ENCODE peak calls at places on chromosome 12, in six cellular contexts. J, V, D, I, F and C are unnamed samples.

GRCh38 chr12:58314610-58315009 is 373.2 kb downstream of the ATP23 start:
- DNase-seq in J (no peak), V (no peak), D (no peak), I (no peak), F (no peak), C (no peak)

GRCh38 chr12:71157601-71158233 is at the start of gene TSPAN8:
- DNase-seq in J (no peak), V (no peak), D (no peak), I (no peak), F (no peak), C (no peak)

GRCh38 chr12:121441555-121441954 is 41.6 kb downstream of the RNF34 start:
- DNase-seq in J (no peak), V (no peak), D (no peak), I (no peak), F (peak), C (no peak)

GRCh38 chr12:94550964-94551363 is 91.3 kb upstream of the CEP83 start:
- DNase-seq in J (no peak), V (no peak), D (no peak), I (no peak), F (no peak), C (no peak)

GRCh38 chr12:15540469-15540872 is 218.2 kb downstream of the PTPRO start:
- DNase-seq in J (no peak), V (no peak), D (no peak), I (no peak), F (no peak), C (no peak)

GRCh38 chr12:52531563-52532300 is 11.5 kb upstream of the KRT5 start:
- DNase-seq in J (peak), V (no peak), D (no peak), I (no peak), F (no peak), C (no peak)

GRCh38 chr12:55670213-55670730 is 33.6 kb downstream of the OR10P1 start:
- DNase-seq in J (peak), V (no peak), D (no peak), I (no peak), F (no peak), C (no peak)

GRCh38 chr12:4272976-4273650 is 449 bp upstream of the CCND2 start:
- DNase-seq in J (no peak), V (no peak), D (no peak), I (peak), F (peak), C (peak)

GRCh38 chr12:91178139-91178561 is 4.5 kb downstream of the DCN start:
- DNase-seq in J (no peak), V (no peak), D (no peak), I (peak), F (peak), C (no peak)

GRCh38 chr12:2687058-2687457 is 107.7 kb upstream of the FKBP4 start:
- DNase-seq in J (no peak), V (no peak), D (no peak), I (no peak), F (no peak), C (no peak)

GRCh38 chr12:54958048-54958658 is 26.4 kb downstream of the TESPA1 start:
- DNase-seq in J (no peak), V (no peak), D (peak), I (peak), F (peak), C (no peak)

GRCh38 chr12:14214495-14214894 is 151.0 kb upstream of the ATF7IP start:
- DNase-seq in J (no peak), V (no peak), D (no peak), I (peak), F (no peak), C (no peak)

GRCh38 chr12:14567311-14568195 is at the start of gene PLBD1:
- DNase-seq in J (peak), V (peak), D (no peak), I (peak), F (peak), C (no peak)

GRCh38 chr12:53418221-53418620 is 5.4 kb upstream of the AMHR2 start:
- DNase-seq in J (peak), V (no peak), D (no peak), I (no peak), F (no peak), C (no peak)

GRCh38 chr12:57372233-57372632 is 58.6 kb downstream of the R3HDM2 start:
- DNase-seq in J (no peak), V (no peak), D (no peak), I (peak), F (no peak), C (no peak)

GRCh38 chr12:123200414-123200813 is 32.5 kb downstream of the MPHOSPH9 start:
- DNase-seq in J (no peak), V (no peak), D (peak), I (no peak), F (no peak), C (no peak)

GRCh38 chr12:14777271-14777670 is 26.0 kb downstream of the WBP11 start:
- DNase-seq in J (no peak), V (no peak), D (no peak), I (no peak), F (no peak), C (no peak)

GRCh38 chr12:53624453-53624852 is 1.7 kb downstream of the ATF7 start:
- DNase-seq in J (no peak), V (no peak), D (no peak), I (no peak), F (no peak), C (no peak)

GRCh38 chr12:85920324-85920947 is 46.3 kb downstream of the NTS start:
- DNase-seq in J (no peak), V (no peak), D (no peak), I (no peak), F (peak), C (no peak)

GRCh38 chr12:55736780-55737580 is 5.9 kb upstream of the GDF11 start:
- DNase-seq in J (peak), V (no peak), D (peak), I (peak), F (peak), C (no peak)

DNA sequence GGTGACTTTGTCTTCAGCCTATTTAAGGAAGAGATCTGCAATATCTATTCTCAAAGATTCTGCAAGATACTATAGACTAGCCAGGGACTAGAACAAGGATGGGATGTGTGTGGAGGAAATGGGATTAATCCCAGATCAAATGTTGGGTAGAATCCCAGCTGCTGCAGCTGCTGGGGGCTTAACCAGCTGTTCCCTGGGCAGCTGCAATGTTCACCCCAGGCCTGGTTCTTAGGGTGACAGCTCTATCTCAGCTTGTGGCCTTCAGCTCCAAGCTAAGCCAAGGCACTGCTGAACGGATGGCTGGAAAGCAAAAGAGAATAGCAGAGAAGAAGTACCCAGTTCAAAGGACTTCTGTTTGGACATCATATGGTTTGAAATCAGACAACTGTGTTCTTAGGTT is 10.0 kb upstream of the RHEBL1 start:
- DNase-seq in J (no peak), V (no peak), D (no peak), I (no peak), F (no peak), C (no peak)
- TF ChIP-seq CTCF in J (no peak), V (no peak), D (no peak), I (no peak), F (no peak), C (no peak)

GRCh38 chr12:113819495-113819894 is 146.6 kb downstream of the RBM19 start:
- DNase-seq in J (no peak), V (no peak), D (no peak), I (no peak), F (no peak), C (no peak)

GRCh38 chr12:113818278-113818677 is 147.8 kb downstream of the RBM19 start:
- DNase-seq in J (no peak), V (no peak), D (no peak), I (no peak), F (no peak), C (no peak)

GRCh38 chr12:113820842-113821241 is 145.3 kb downstream of the RBM19 start:
- DNase-seq in J (no peak), V (no peak), D (no peak), I (no peak), F (no peak), C (no peak)

GRCh38 chr12:113820310-113820709 is 145.8 kb downstream of the RBM19 start:
- DNase-seq in J (no peak), V (no peak), D (no peak), I (no peak), F (no peak), C (no peak)

GRCh38 chr12:113818833-113819232 is 147.3 kb downstream of the RBM19 start:
- DNase-seq in J (no peak), V (no peak), D (no peak), I (no peak), F (peak), C (no peak)
- TF ChIP-seq CTCF in J (no peak), V (no peak), D (no peak), I (no peak), F (peak), C (peak)

GRCh38 chr12:6540181-6540877 is 6.0 kb downstream of the GAPDH start:
- DNase-seq in J (peak), V (no peak), D (peak), I (peak), F (peak), C (peak)
- TF ChIP-seq CTCF in J (no peak), V (no peak), D (no peak), I (no peak), F (no peak), C (no peak)

GRCh38 chr12:23891115-23891514 is 58.4 kb downstream of the SOX5 start:
- DNase-seq in J (no peak), V (no peak), D (no peak), I (no peak), F (no peak), C (no peak)

GRCh38 chr12:23889069-23889440 is 60.4 kb downstream of the SOX5 start:
- DNase-seq in J (no peak), V (no peak), D (no peak), I (no peak), F (no peak), C (no peak)

GRCh38 chr12:23895792-23896218 is 53.7 kb downstream of the SOX5 start:
- DNase-seq in J (no peak), V (no peak), D (no peak), I (no peak), F (peak), C (no peak)

GRCh38 chr12:23898121-23898520 is 51.3 kb downstream of the SOX5 start:
- DNase-seq in J (no peak), V (no peak), D (no peak), I (no peak), F (no peak), C (no peak)

GRCh38 chr12:23893611-23894010 is 55.9 kb downstream of the SOX5 start:
- DNase-seq in J (no peak), V (no peak), D (no peak), I (no peak), F (no peak), C (no peak)
- TF ChIP-seq CTCF in J (no peak), V (no peak), D (no peak), I (no peak), F (no peak), C (no peak)